ENCODE peak calls at places on chromosomes 5 and 9, in ten cellular contexts. One of them, this sample, is unnamed.

GRCh38 chr9:76297721-76298239 is 96.4 kb downstream of the RFK start:
- DNase-seq in activated CD4-positive, alpha-beta T cell treated with anti-CD3 and anti-CD28 coated beads for 24 hours: no peak
- DNase-seq in sigmoid colon: peak; percentile 85
- DNase-seq in NCI-H345: no peak
- DNase-seq in NCI-H2107: no peak
- DNase-seq in tibial nerve: peak; percentile 56
- DNase-seq in HEK293T: no peak
- DNase-seq in AG04450: no peak
- DNase-seq in NT2/D1: no peak
- DNase-seq in A172: no peak
- DNase-seq in this sample: no peak

GRCh38 chr5:6715758-6716633 is 2.8 kb downstream of the TENT4A start:
- DNase-seq in sigmoid colon: no peak
- DNase-seq in AG04450: no peak
- DNase-seq in A172: no peak
- DNase-seq in NCI-H345: no peak
- DNase-seq in activated CD4-positive, alpha-beta T cell treated with anti-CD3 and anti-CD28 coated beads for 24 hours: no peak
- DNase-seq in NCI-H2107: no peak
- DNase-seq in NT2/D1: no peak
- DNase-seq in HEK293T: no peak
- DNase-seq in tibial nerve: no peak
- DNase-seq in this sample: no peak

GRCh38 chr5:29157975-29158374 is 2035.5 kb upstream of the CDH6 start:
- DNase-seq in NCI-H345: no peak
- DNase-seq in sigmoid colon: no peak
- DNase-seq in HEK293T: no peak
- DNase-seq in NT2/D1: no peak
- DNase-seq in A172: no peak
- DNase-seq in AG04450: no peak
- DNase-seq in activated CD4-positive, alpha-beta T cell treated with anti-CD3 and anti-CD28 coated beads for 24 hours: no peak
- DNase-seq in NCI-H2107: no peak
- DNase-seq in tibial nerve: no peak
- DNase-seq in this sample: no peak

GRCh38 chr9:113484258-113484730 is 20.8 kb downstream of the RGS3 start:
- DNase-seq in NCI-H2107: no peak
- DNase-seq in A172: peak; percentile 54
- DNase-seq in sigmoid colon: peak; percentile 80
- DNase-seq in activated CD4-positive, alpha-beta T cell treated with anti-CD3 and anti-CD28 coated beads for 24 hours: no peak
- DNase-seq in NT2/D1: no peak
- DNase-seq in AG04450: no peak
- DNase-seq in NCI-H345: peak; percentile 87
- DNase-seq in HEK293T: no peak
- DNase-seq in tibial nerve: no peak
- DNase-seq in this sample: no peak

GRCh38 chr5:139975306-139975705 is 67.8 kb downstream of the NRG2 start:
- DNase-seq in A172: no peak
- DNase-seq in tibial nerve: no peak
- DNase-seq in NT2/D1: no peak
- DNase-seq in NCI-H2107: no peak
- DNase-seq in HEK293T: no peak
- DNase-seq in NCI-H345: no peak
- DNase-seq in activated CD4-positive, alpha-beta T cell treated with anti-CD3 and anti-CD28 coated beads for 24 hours: no peak
- DNase-seq in sigmoid colon: no peak
- DNase-seq in AG04450: no peak
- DNase-seq in this sample: no peak

GRCh38 chr5:108148715-108149139 is 233.2 kb downstream of the FBXL17 start:
- DNase-seq in NT2/D1: no peak
- DNase-seq in NCI-H2107: no peak
- DNase-seq in activated CD4-positive, alpha-beta T cell treated with anti-CD3 and anti-CD28 coated beads for 24 hours: no peak
- DNase-seq in NCI-H345: peak; percentile 1
- DNase-seq in sigmoid colon: no peak
- DNase-seq in tibial nerve: no peak
- DNase-seq in AG04450: no peak
- DNase-seq in A172: peak; percentile 16
- DNase-seq in HEK293T: peak; percentile 25
- DNase-seq in this sample: no peak

GRCh38 chr5:145887976-145888574 is 15.3 kb upstream of the GRXCR2 start:
- DNase-seq in HEK293T: peak; percentile 58
- DNase-seq in NT2/D1: peak; percentile 13
- DNase-seq in sigmoid colon: no peak
- DNase-seq in AG04450: no peak
- DNase-seq in activated CD4-positive, alpha-beta T cell treated with anti-CD3 and anti-CD28 coated beads for 24 hours: no peak
- DNase-seq in NCI-H2107: no peak
- DNase-seq in NCI-H345: no peak
- DNase-seq in tibial nerve: peak; percentile 12
- DNase-seq in A172: peak; percentile 72
- DNase-seq in this sample: no peak

GRCh38 chr5:176851871-176852270 is 41.5 kb downstream of the UNC5A start:
- DNase-seq in sigmoid colon: no peak
- DNase-seq in HEK293T: no peak
- DNase-seq in NCI-H2107: no peak
- DNase-seq in activated CD4-positive, alpha-beta T cell treated with anti-CD3 and anti-CD28 coated beads for 24 hours: no peak
- DNase-seq in tibial nerve: no peak
- DNase-seq in A172: no peak
- DNase-seq in NT2/D1: no peak
- DNase-seq in NCI-H345: peak; percentile 53
- DNase-seq in AG04450: no peak
- DNase-seq in this sample: no peak

GRCh38 chr9:21070171-21070571 is 7.6 kb downstream of the IFNB1 start:
- DNase-seq in NCI-H2107: no peak
- DNase-seq in activated CD4-positive, alpha-beta T cell treated with anti-CD3 and anti-CD28 coated beads for 24 hours: no peak
- DNase-seq in tibial nerve: peak; percentile 63
- DNase-seq in A172: peak; percentile 87
- DNase-seq in HEK293T: peak; percentile 46
- DNase-seq in AG04450: peak; percentile 95
- DNase-seq in sigmoid colon: peak; percentile 80
- DNase-seq in NCI-H345: no peak
- DNase-seq in NT2/D1: no peak
- DNase-seq in this sample: no peak

GRCh38 chr9:98538203-98538602 is 170.5 kb downstream of the GABBR2 start:
- DNase-seq in tibial nerve: no peak
- DNase-seq in A172: no peak
- DNase-seq in NT2/D1: no peak
- DNase-seq in sigmoid colon: no peak
- DNase-seq in NCI-H345: no peak
- DNase-seq in NCI-H2107: no peak
- DNase-seq in activated CD4-positive, alpha-beta T cell treated with anti-CD3 and anti-CD28 coated beads for 24 hours: no peak
- DNase-seq in HEK293T: no peak
- DNase-seq in AG04450: no peak
- DNase-seq in this sample: no peak

GRCh38 chr5:147788023-147788422 is 5.5 kb upstream of the JAKMIP2 start:
- DNase-seq in sigmoid colon: no peak
- DNase-seq in activated CD4-positive, alpha-beta T cell treated with anti-CD3 and anti-CD28 coated beads for 24 hours: no peak
- DNase-seq in NT2/D1: no peak
- DNase-seq in tibial nerve: no peak
- DNase-seq in NCI-H2107: no peak
- DNase-seq in AG04450: no peak
- DNase-seq in NCI-H345: no peak
- DNase-seq in A172: no peak
- DNase-seq in HEK293T: no peak
- DNase-seq in this sample: no peak